ENCODE peak calls at places on chromosomes 11 and 22, in five cellular contexts. D, T, Y, F and E are unnamed samples.

GRCh38 chr11:119518746-119519382 is 95.9 kb upstream of the THY1 start:
- DNase-seq in F (peak), T (no peak), D (no peak), Y (no peak), E (peak)

GRCh38 chr22:37887610-37888378 is 18.3 kb upstream of the MICALL1 start:
- DNase-seq in D (peak), Y (peak), T (no peak), F (peak), E (peak)

GRCh38 chr11:107293677-107294344 is 163.8 kb downstream of the CWF19L2 start:
- DNase-seq in T (no peak), D (no peak), F (peak), Y (no peak), E (no peak)

GRCh38 chr22:20131856-20132685 is 467 bp downstream of the ZDHHC8 start:
- DNase-seq in F (no peak), T (peak), D (no peak), Y (no peak), E (no peak)

GRCh38 chr11:32331792-32332191 is 103.5 kb downstream of the WT1 start:
- DNase-seq in Y (no peak), D (no peak), T (no peak), F (no peak), E (no peak)

GRCh38 chr11:5922749-5923426 is 19.2 kb upstream of the OR56A3 start:
- DNase-seq in T (no peak), F (peak), D (no peak), Y (no peak), E (no peak)

GRCh38 chr11:95155385-95155784 is 65.7 kb downstream of the ENDOD1 start:
- DNase-seq in Y (no peak), F (no peak), D (no peak), T (no peak), E (no peak)

GRCh38 chr11:91435694-91436375 is 788.8 kb upstream of the FAT3 start:
- DNase-seq in F (peak), Y (no peak), D (peak), T (peak), E (no peak)

GRCh38 chr22:50059881-50060262 is 1.8 kb upstream of the TTLL8 start:
- DNase-seq in D (no peak), T (no peak), F (no peak), Y (no peak), E (no peak)

GRCh38 chr11:108786281-108786990 is 121.6 kb downstream of the DDX10 start:
- DNase-seq in F (peak), D (no peak), Y (no peak), T (no peak), E (peak)

GRCh38 chr11:129792663-129793062 is 23.0 kb upstream of the TMEM45B start:
- DNase-seq in D (no peak), T (no peak), F (no peak), Y (no peak), E (no peak)

GRCh38 chr11:12704049-12704448 is 29.8 kb downstream of the TEAD1 start:
- DNase-seq in D (no peak), Y (no peak), F (peak), T (no peak), E (peak)

GRCh38 chr11:45665933-45666647 is 668 bp upstream of the CHST1 start:
- DNase-seq in Y (no peak), F (peak), T (no peak), D (no peak), E (peak)
- H3K4me3 ChIP-seq in Y (peak), F (no peak), T (peak), D (peak), E (peak)

GRCh38 chr11:123409456-123409801 is 20.6 kb upstream of the GRAMD1B start:
- DNase-seq in Y (no peak), T (no peak), F (no peak), D (no peak), E (no peak)

GRCh38 chr11:123406441-123407123 is 23.5 kb upstream of the GRAMD1B start:
- DNase-seq in D (no peak), Y (no peak), T (no peak), F (no peak), E (no peak)

GRCh38 chr11:123407996-123408597 is 22.0 kb upstream of the GRAMD1B start:
- DNase-seq in T (no peak), Y (no peak), D (no peak), F (no peak), E (no peak)

GRCh38 chr11:123408619-123409455 is 21.2 kb upstream of the GRAMD1B start:
- DNase-seq in T (no peak), D (no peak), Y (no peak), F (no peak), E (no peak)

GRCh38 chr11:123407124-123407995 is 22.7 kb upstream of the GRAMD1B start:
- DNase-seq in F (peak), Y (no peak), D (peak), T (peak), E (peak)
- H3K4me3 ChIP-seq in F (no peak), Y (no peak), D (no peak), T (no peak), E (no peak)

GRCh38 chr22:35839811-35840739 is 122.4 kb downstream of the APOL5 start:
- DNase-seq in Y (peak), T (peak), F (peak), D (peak), E (peak)

GRCh38 chr22:35835998-35836691 is 118.5 kb downstream of the APOL5 start:
- DNase-seq in D (peak), Y (peak), T (peak), F (peak), E (peak)

GRCh38 chr22:35838849-35839646 is 121.4 kb downstream of the APOL5 start:
- DNase-seq in F (peak), D (peak), T (no peak), Y (peak), E (peak)

GRCh38 chr22:35835267-35835997 is 117.8 kb downstream of the APOL5 start:
- DNase-seq in F (peak), D (no peak), T (no peak), Y (peak), E (peak)

GRCh38 chr22:35837328-35837727 is 119.7 kb downstream of the APOL5 start:
- DNase-seq in T (no peak), F (no peak), D (no peak), Y (no peak), E (peak)
- H3K4me3 ChIP-seq in T (no peak), F (no peak), D (no peak), Y (peak), E (peak)

GRCh38 chr11:20048707-20049106 is 111.6 kb downstream of the DBX1 start:
- DNase-seq in F (no peak), Y (no peak), D (no peak), T (no peak), E (no peak)

GRCh38 chr11:20050551-20051333 is 109.5 kb downstream of the DBX1 start:
- DNase-seq in D (no peak), T (no peak), F (peak), Y (no peak), E (no peak)

GRCh38 chr11:20049231-20049630 is 111.0 kb downstream of the DBX1 start:
- DNase-seq in Y (no peak), D (no peak), T (no peak), F (no peak), E (no peak)

GRCh38 chr11:20048246-20048645 is 112.0 kb downstream of the DBX1 start:
- DNase-seq in D (no peak), T (no peak), Y (no peak), F (no peak), E (no peak)

DNA sequence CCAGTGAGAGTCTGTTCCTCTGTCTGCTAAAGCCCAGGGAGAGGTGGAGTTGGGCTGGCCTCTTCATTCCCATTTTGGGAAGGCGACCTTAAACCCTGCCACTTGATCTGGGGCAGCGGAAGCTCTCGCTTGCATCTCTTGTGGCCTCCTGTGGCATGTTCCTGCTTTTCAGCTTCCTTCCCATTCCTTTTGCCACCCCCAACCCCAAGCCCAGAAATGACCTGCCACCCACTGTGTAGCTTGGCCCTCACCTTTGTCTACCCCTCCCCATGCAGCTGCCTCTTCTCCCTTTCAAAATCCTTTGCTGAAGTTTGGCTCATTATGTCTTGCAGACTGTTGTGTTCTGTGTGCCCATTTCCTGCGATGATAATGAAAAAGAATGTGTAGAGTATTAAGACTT is 110.2 kb downstream of the DBX1 start:
- DNase-seq in F (no peak), D (no peak), Y (no peak), T (no peak), E (no peak)
- H3K4me3 ChIP-seq in F (no peak), D (no peak), Y (no peak), T (no peak), E (no peak)

DNA sequence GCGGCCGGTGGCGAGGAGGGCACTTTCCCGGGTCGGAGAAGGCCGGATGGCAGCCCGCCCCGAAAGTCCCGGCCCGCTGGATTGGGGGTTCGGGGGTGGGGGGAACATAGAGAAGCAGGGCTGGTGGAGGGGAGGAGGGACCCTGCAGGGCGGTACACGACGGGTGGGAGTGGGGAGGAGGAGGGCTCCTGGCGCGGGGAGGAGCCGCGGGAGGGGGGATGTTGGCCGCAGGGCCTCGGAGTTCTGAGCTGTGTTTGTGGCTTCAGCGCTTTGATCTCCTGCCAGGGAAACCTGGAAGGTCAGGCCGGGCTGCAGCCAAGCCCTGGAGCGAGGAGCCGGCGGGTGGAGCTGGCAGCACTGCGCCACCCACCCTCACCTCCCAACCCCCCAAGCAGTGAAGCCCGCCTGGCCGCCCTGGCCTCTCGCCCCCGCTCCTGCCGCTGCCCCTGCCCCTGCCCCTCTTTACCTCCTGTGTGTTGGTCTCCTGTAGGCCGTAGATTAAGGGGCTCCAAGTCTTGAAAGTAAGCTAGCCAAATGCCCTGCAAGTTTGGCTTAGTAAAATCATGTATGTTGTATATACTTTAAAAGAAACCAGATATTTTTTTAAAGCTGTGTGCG is 30.9 kb downstream of the C22orf31 start:
- DNase-seq in F (peak), T (peak), D (peak), Y (peak), E (peak)
- H3K4me3 ChIP-seq in F (peak), T (peak), D (peak), Y (peak), E (peak)

GRCh38 chr11:69280994-69281393 is 13.0 kb upstream of the MYEOV start:
- DNase-seq in D (peak), Y (peak), T (peak), F (peak), E (peak)

GRCh38 chr11:69284081-69284511 is 9.9 kb upstream of the MYEOV start:
- DNase-seq in T (no peak), Y (no peak), F (no peak), D (no peak), E (no peak)

GRCh38 chr11:69285766-69286165 is 8.2 kb upstream of the MYEOV start:
- DNase-seq in D (no peak), T (no peak), F (no peak), Y (no peak), E (no peak)

GRCh38 chr11:69285091-69285490 is 8.9 kb upstream of the MYEOV start:
- DNase-seq in F (no peak), D (no peak), Y (no peak), T (no peak), E (no peak)

DNA sequence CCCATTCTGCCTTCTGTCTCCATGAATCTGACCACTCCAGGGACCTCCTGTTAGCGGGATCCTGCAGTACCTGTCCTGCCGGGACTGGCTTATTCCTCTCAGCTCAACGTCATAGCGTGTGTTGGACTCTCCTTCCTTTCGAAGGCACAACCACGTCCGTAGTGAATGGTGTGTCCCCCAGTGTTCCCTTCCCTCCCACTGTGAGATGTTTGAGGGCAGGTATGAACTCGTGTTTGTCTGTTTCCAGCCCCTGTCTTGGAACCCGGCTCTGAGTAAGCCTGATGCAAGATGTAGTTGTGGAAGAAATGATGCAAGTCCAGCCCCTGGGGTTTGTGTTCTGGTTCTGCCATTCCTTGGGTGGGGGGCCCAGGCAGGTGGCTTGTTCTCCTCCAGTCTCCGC is 10.5 kb upstream of the MYEOV start:
- DNase-seq in T (no peak), D (no peak), Y (no peak), F (peak), E (no peak)
- H3K4me3 ChIP-seq in T (no peak), D (no peak), Y (no peak), F (no peak), E (no peak)

DNA sequence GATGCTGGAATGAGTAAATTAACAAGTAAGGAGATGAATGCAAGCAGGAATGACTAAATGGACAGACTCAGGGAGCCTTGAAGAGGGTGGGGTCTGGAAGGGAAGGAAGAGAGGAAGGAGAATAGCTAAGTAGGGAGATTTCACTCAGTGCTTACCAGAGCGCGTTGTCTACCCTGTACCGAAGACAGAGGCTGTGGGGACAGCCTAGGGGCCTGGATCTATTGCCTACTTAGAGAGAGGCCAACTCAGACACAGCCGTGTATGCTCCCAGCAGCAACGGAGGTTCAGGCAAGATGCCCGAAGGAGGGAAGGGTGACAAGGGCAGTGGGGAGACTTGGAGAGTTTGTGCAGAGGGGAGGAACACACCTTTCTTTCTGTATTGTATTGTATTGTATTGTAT is at the start of gene FOLR2:
- DNase-seq in T (peak), F (no peak), Y (no peak), D (peak), E (no peak)
- H3K4me3 ChIP-seq in T (no peak), F (no peak), Y (no peak), D (no peak), E (no peak)

GRCh38 chr11:36360833-36361232 is 64.7 kb downstream of the PRR5L start:
- DNase-seq in T (no peak), D (no peak), F (no peak), Y (no peak), E (peak)

GRCh38 chr11:36361901-36362391 is 65.9 kb downstream of the PRR5L start:
- DNase-seq in D (peak), T (no peak), F (peak), Y (peak), E (peak)

GRCh38 chr11:36362902-36363301 is 66.8 kb downstream of the PRR5L start:
- DNase-seq in F (no peak), D (no peak), Y (peak), T (no peak), E (peak)

GRCh38 chr11:36360318-36360717 is 64.2 kb downstream of the PRR5L start:
- DNase-seq in T (no peak), Y (no peak), D (no peak), F (no peak), E (no peak)

GRCh38 chr11:36361472-36361871 is 65.4 kb downstream of the PRR5L start:
- DNase-seq in F (peak), Y (no peak), D (no peak), T (no peak), E (no peak)
- H3K4me3 ChIP-seq in F (no peak), Y (no peak), D (no peak), T (peak), E (no peak)